ENCODE peak calls at places on chromosome 20, in five cellular contexts. R, W, J, A and D are unnamed samples.

GRCh38 chr20:9884666-9885065 is 45.8 kb upstream of the PAK5 start:
- DNase-seq in A (no peak), W (no peak), J (no peak), R (no peak), D (no peak)

GRCh38 chr20:34744847-34745246 is 40.7 kb downstream of the TP53INP2 start:
- DNase-seq in A (no peak), W (no peak), R (no peak), J (no peak), D (no peak)

GRCh38 chr20:433300-433975 is 25.3 kb downstream of the RBCK1 start:
- DNase-seq in A (no peak), J (no peak), W (no peak), R (peak), D (no peak)

GRCh38 chr20:43525016-43525415 is 17.5 kb downstream of the L3MBTL1 start:
- DNase-seq in R (no peak), J (no peak), W (no peak), A (no peak), D (no peak)

GRCh38 chr20:31851240-31851955 is 6.0 kb upstream of the FOXS1 start:
- DNase-seq in W (no peak), J (no peak), R (no peak), A (no peak), D (no peak)

GRCh38 chr20:36150489-36150846 is 4.1 kb upstream of the EPB41L1 start:
- DNase-seq in R (no peak), A (no peak), W (no peak), J (no peak), D (no peak)

GRCh38 chr20:52847029-52847660 is 125.0 kb upstream of the TSHZ2 start:
- DNase-seq in W (peak), A (no peak), R (no peak), J (no peak), D (no peak)

GRCh38 chr20:63617092-63617875 is 9.6 kb downstream of the GMEB2 start:
- DNase-seq in W (no peak), R (no peak), J (no peak), A (no peak), D (no peak)

GRCh38 chr20:6994452-6994851 is 227.0 kb downstream of the BMP2 start:
- DNase-seq in J (no peak), R (no peak), A (no peak), W (peak), D (no peak)

GRCh38 chr20:39190666-39191570 is 228.8 kb downstream of the DHX35 start:
- DNase-seq in J (peak), A (no peak), R (no peak), W (no peak), D (no peak)

GRCh38 chr20:32539063-32539816 is 45.9 kb downstream of the NOL4L start:
- DNase-seq in J (no peak), R (no peak), A (no peak), W (no peak), D (no peak)

GRCh38 chr20:54648421-54649142 is 173.2 kb downstream of the DOK5 start:
- DNase-seq in A (no peak), J (no peak), R (no peak), W (no peak), D (no peak)

GRCh38 chr20:13295637-13296036 is 74.6 kb downstream of the ISM1 start:
- DNase-seq in A (no peak), W (no peak), J (no peak), R (no peak), D (no peak)

GRCh38 chr20:58549681-58550542 is 34.7 kb upstream of the APCDD1L start:
- DNase-seq in A (no peak), W (no peak), J (no peak), R (no peak), D (no peak)

GRCh38 chr20:17816804-17817590 is 117.2 kb downstream of the BANF2 start:
- DNase-seq in R (no peak), W (no peak), J (no peak), A (no peak), D (no peak)

GRCh38 chr20:49813305-49813974 is 812 bp downstream of the SLC9A8 start:
- DNase-seq in R (no peak), A (no peak), J (no peak), W (no peak), D (no peak)

GRCh38 chr20:31720486-31721407 is 1.9 kb downstream of the BCL2L1 start:
- DNase-seq in A (no peak), W (no peak), R (no peak), J (no peak), D (no peak)

GRCh38 chr20:51980277-51980676 is 178.0 kb upstream of the SALL4 start:
- DNase-seq in A (no peak), W (no peak), J (no peak), R (no peak), D (no peak)